ENCODE peak calls at places on chromosomes 1 and 21, in seven cellular contexts. R, O, E, P, Y, G and A are unnamed samples. For H3K4me1, the result is how much of the 10 kb centered on the place peaks cover.

GRCh38 chr1:101183388-101183699 is 53.5 kb upstream of the S1PR1 start:
- DNase-seq in R (no peak), P (no peak), O (peak), G (no peak), Y (no peak), E (no peak), A (no peak)

GRCh38 chr1:1614204-1614953 is 921 bp upstream of the MIB2 start:
- DNase-seq in G (no peak), Y (peak), R (peak), E (peak), O (peak), P (peak), A (no peak)

GRCh38 chr1:156677616-156678596 is 699 bp upstream of the NES start:
- DNase-seq in O (peak), G (no peak), R (no peak), E (peak), P (peak), Y (peak), A (no peak)

GRCh38 chr1:119275145-119275929 is 93.2 kb upstream of the HAO2 start:
- DNase-seq in P (peak), G (peak), Y (peak), R (peak), E (peak), O (peak), A (no peak)

GRCh38 chr1:31306278-31306677 is 9.4 kb downstream of the ZCCHC17 start:
- DNase-seq in O (peak), G (peak), E (peak), P (peak), R (no peak), Y (peak), A (no peak)

GRCh38 chr1:24321150-24321549 is 2.0 kb downstream of the GRHL3 start:
- DNase-seq in O (no peak), G (no peak), P (no peak), E (no peak), Y (no peak), R (no peak), A (no peak)

GRCh38 chr1:117710710-117711109 is 104.9 kb downstream of the TENT5C start:
- DNase-seq in G (no peak), R (no peak), Y (no peak), E (peak), P (peak), O (no peak), A (no peak)

GRCh38 chr1:183588827-183589226 is 1.4 kb downstream of the NCF2 start:
- DNase-seq in E (no peak), R (peak), P (peak), O (no peak), Y (no peak), G (no peak), A (no peak)

GRCh38 chr1:20322081-20322824 is 31.6 kb downstream of the VWA5B1 start:
- DNase-seq in G (no peak), O (peak), E (no peak), Y (no peak), R (no peak), P (no peak), A (no peak)

GRCh38 chr1:214660900-214661299 is 57.9 kb downstream of the CENPF start:
- DNase-seq in R (no peak), O (peak), Y (peak), G (no peak), P (peak), E (peak), A (no peak)

GRCh38 chr1:172775598-172776570 is 117.0 kb downstream of the FASLG start:
- DNase-seq in R (no peak), Y (peak), P (peak), G (no peak), E (no peak), O (no peak), A (no peak)

GRCh38 chr21:40605094-40605493 is 241.9 kb downstream of the DSCAM start:
- DNase-seq in P (no peak), E (no peak), O (no peak), G (no peak), Y (no peak), R (no peak), A (no peak)

GRCh38 chr1:235043234-235043633 is 85.4 kb downstream of the TOMM20 start:
- DNase-seq in R (no peak), Y (no peak), E (no peak), G (no peak), O (no peak), P (no peak), A (no peak)

GRCh38 chr1:24551910-24552571 is 3.8 kb upstream of the NCMAP start:
- DNase-seq in Y (peak), R (no peak), O (peak), P (no peak), G (no peak), E (no peak), A (no peak)

GRCh38 chr1:112767646-112768045 is 52.5 kb upstream of the PPM1J start:
- DNase-seq in G (no peak), E (no peak), O (no peak), P (peak), Y (no peak), R (no peak), A (no peak)

GRCh38 chr1:112761714-112762480 is 46.8 kb upstream of the PPM1J start:
- DNase-seq in R (no peak), O (no peak), G (no peak), Y (no peak), E (no peak), P (no peak), A (no peak)

GRCh38 chr1:112759228-112759627 is 44.1 kb upstream of the PPM1J start:
- DNase-seq in G (no peak), E (no peak), R (no peak), O (no peak), Y (no peak), P (no peak), A (no peak)

DNA sequence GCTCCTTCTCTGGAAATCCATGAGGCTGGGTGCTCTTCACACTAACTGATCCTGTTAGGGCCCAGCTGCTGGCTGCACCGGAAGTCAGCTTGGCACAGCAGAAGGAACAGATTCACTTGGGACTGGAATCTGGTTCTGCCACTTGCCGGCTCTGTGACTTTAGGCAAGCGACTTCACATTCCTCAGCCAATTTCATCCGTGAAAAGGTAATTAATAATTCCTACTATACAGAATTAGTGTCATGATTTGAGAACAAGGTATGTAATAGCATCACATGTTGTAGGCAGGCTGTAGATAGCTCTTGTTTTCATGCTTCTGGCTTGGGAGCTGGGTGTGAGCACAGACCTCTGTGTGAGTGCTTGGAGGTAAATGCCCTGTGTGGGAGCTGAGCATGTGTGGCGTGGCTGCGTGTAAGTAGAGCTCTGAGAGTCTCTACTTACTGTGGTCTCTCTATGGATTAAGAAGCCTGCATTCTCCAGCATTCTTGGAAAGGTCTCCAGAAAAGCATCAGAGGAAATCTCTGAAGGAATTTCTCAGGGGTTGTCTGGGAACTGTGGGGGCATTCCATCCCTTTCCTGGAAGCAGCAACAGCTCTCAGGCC is 47.5 kb upstream of the PPM1J start:
- DNase-seq in E (peak), Y (peak), R (peak), G (no peak), P (peak), O (peak), A (no peak)
- H3K4me1 ChIP-seq in E (under half), Y (under half), R (under half), G (under half), P (under half), O (under half), A (under half)

DNA sequence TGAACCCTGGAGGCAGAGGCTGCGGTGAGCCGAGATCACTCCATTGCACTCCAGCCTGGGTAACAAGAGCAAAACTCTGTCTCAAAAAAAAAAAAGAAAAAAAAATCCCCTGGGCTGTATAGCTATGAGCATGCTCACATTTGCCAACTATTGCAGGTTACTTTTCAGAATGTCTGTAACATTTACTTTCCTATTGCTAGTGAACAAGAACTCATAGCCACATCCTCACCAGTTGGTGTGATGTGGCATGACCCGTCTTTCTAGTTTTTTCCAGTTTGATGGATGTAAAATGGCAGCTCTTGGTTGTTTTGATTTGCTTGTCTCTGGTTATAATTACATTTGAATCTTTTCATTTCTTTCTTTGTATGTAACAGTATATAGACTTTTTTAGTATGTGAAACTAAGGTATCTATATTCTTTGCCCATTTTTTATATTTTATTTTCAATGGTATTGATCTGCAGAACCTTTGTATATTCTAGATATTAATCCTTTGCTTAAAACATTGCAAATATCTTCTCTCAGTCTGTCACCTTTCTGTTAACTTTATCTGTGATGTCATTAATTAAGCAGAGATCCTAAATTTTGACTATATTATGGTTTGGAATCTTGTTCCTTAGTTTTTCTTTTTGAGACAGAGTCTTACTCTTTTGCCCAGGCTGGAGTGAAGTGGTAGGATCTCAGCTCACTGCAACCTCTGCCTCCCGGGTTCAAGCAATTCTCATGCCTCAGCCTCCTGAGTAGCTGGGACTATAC is 11.6 kb downstream of the MED18 start:
- DNase-seq in Y (no peak), E (no peak), P (peak), R (no peak), O (no peak), G (no peak), A (no peak)
- H3K4me1 ChIP-seq in Y (under half), E (under half), P (under half), R (under half), O (under half), G (under half), A (under half)

GRCh38 chr1:3771108-3772026 is 1.2 kb upstream of the SMIM1 start:
- DNase-seq in E (no peak), P (no peak), R (no peak), O (no peak), G (no peak), Y (no peak), A (no peak)

GRCh38 chr1:3772027-3772714 is 378 bp upstream of the SMIM1 start:
- DNase-seq in R (peak), E (peak), O (peak), Y (peak), P (peak), G (peak), A (peak)

GRCh38 chr1:3772715-3773571 is at the start of gene SMIM1:
- DNase-seq in P (peak), R (no peak), O (no peak), Y (no peak), E (no peak), G (no peak), A (no peak)

GRCh38 chr1:3768811-3769390 is 3.6 kb upstream of the SMIM1 start:
- DNase-seq in R (no peak), O (no peak), G (no peak), P (no peak), Y (no peak), E (no peak), A (no peak)

GRCh38 chr1:3770047-3770765 is 2.3 kb upstream of the SMIM1 start:
- DNase-seq in G (no peak), O (no peak), E (no peak), R (no peak), P (no peak), Y (no peak), A (no peak)
- H3K4me1 ChIP-seq in G (under half), O (under half), E (under half), R (under half), P (under half), Y (under half), A (under half)

DNA sequence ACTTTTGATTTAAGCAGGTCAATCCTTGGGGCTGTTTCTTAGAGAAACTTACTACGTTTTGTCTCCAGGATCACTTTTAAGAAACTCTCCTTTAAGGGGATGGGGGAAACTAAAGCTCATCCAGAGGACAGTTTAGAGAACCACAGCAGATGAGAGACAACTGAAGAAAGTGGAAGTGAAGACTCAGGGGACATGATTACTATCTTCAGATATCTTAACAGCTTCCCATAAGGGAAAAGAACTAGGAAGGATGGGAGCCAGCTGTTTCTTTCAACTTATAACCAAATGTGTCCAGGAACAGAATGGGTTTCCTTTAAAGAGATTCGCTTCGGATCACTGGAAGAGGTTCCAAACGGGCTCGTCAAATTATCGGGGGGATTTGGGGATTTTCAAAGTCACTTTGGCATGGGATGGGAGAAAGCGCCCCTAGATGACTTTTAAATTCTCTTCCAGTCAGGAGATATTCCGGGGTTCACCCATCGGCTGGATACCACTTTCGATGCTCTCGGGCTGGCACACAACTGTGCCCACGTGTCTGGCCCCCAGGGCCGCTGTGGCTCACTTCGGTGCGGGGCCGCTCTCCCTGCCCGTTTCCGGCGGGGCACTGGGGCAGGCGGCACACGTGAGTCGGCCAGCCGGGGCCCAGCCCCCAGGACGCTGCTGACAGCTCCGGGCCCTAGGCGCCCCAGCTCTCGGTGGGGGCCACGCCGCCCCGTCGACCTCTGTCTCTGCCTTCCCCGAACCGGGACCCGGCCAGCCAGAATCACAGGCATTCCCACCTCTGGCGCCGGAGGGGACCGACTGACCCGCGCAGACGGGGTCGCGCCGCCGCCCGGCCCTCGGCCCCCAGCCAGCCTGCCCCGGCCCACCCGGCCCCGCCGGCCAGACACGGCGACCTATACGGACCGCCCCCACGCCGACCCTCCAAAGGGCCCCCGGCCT is 1.0 kb downstream of the SCMH1 start:
- DNase-seq in G (no peak), R (no peak), P (peak), O (peak), Y (peak), E (peak), A (no peak)
- H3K4me1 ChIP-seq in G (under half), R (under half), P (half or more), O (under half), Y (under half), E (under half), A (under half)

GRCh38 chr21:31945576-31945975 is 72.8 kb downstream of the HUNK start:
- DNase-seq in O (peak), R (no peak), G (no peak), Y (peak), P (peak), E (no peak), A (no peak)

GRCh38 chr21:31948681-31949080 is 75.9 kb downstream of the HUNK start:
- DNase-seq in E (no peak), R (no peak), O (no peak), G (no peak), P (no peak), Y (no peak), A (no peak)

GRCh38 chr21:31945116-31945515 is 72.3 kb downstream of the HUNK start:
- DNase-seq in Y (no peak), E (no peak), G (no peak), O (no peak), R (no peak), P (no peak), A (no peak)

GRCh38 chr21:31943586-31943985 is 70.8 kb downstream of the HUNK start:
- DNase-seq in O (no peak), P (no peak), G (no peak), R (no peak), E (no peak), Y (no peak), A (no peak)

GRCh38 chr21:31946236-31946635 is 73.4 kb downstream of the HUNK start:
- DNase-seq in R (no peak), O (no peak), Y (no peak), E (no peak), P (no peak), G (no peak), A (no peak)
- H3K4me1 ChIP-seq in R (under half), O (under half), Y (under half), E (under half), P (under half), G (under half), A (under half)

DNA sequence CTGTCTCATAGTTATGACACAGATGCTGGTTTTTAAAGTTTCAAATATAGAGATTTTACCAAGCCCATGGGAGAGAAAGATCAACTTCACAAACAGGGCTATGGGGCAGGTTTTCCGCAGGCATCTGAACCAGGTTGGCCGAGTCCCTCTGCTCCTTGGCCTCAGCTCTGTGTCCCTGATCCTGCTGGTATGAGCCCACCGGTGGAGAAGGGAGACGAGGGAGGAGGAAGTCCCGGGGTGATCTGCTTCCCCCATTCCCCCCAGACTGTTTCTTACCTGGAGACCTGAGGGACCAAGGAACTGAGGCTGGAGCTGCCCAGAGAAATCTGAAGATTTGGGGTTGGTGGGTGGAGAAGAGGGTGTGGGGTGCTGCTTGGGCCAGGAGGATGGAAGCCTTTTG is 28.9 kb upstream of the BTG2 start:
- DNase-seq in E (no peak), O (no peak), R (no peak), P (no peak), Y (no peak), G (no peak), A (no peak)
- H3K4me1 ChIP-seq in E (under half), O (under half), R (under half), P (under half), Y (under half), G (under half), A (half or more)

GRCh38 chr1:94105957-94106529 is 14.9 kb downstream of the ABCA4 start:
- DNase-seq in G (no peak), Y (no peak), R (peak), O (peak), P (no peak), E (peak), A (no peak)

GRCh38 chr1:94104127-94104684 is 16.7 kb downstream of the ABCA4 start:
- DNase-seq in G (no peak), P (no peak), Y (no peak), O (no peak), E (no peak), R (no peak), A (no peak)

GRCh38 chr1:94103608-94104007 is 17.3 kb downstream of the ABCA4 start:
- DNase-seq in E (no peak), P (no peak), G (no peak), Y (no peak), R (no peak), O (no peak), A (no peak)

GRCh38 chr1:94105501-94105952 is 15.4 kb downstream of the ABCA4 start:
- DNase-seq in R (peak), G (no peak), P (no peak), E (no peak), O (no peak), Y (no peak), A (no peak)

GRCh38 chr1:94104776-94105462 is 16.0 kb downstream of the ABCA4 start:
- DNase-seq in O (no peak), R (no peak), E (no peak), Y (no peak), P (no peak), G (no peak), A (no peak)
- H3K4me1 ChIP-seq in O (under half), R (half or more), E (under half), Y (under half), P (under half), G (under half), A (under half)